ENCODE peak calls at places on chromosome 11, in five cellular contexts. K, J, Q, T and X are unnamed samples.
A peak's percentile ranks its signal among the peaks of the same experiment; 100 is the strongest.

GRCh38 chr11:121344824-121345223 is 52.3 kb downstream of the SC5D start:
- DNase-seq in K (no peak), J (no peak), Q (no peak), T (no peak), X (no peak)

GRCh38 chr11:66333220-66333877 is 2.9 kb downstream of the RIN1 start:
- DNase-seq in K (peak; percentile 30), J (no peak), Q (peak; percentile 52), T (no peak), X (no peak)

GRCh38 chr11:68256331-68256741 is 15.4 kb downstream of the C11orf24 start:
- DNase-seq in K (no peak), J (no peak), Q (no peak), T (peak; percentile 51), X (peak; percentile 46)

GRCh38 chr11:63639195-63639832 is 25.1 kb upstream of the PLAAT3 start:
- DNase-seq in K (no peak), J (peak; percentile 26), Q (no peak), T (no peak), X (no peak)

GRCh38 chr11:66789097-66789890 is 53.9 kb upstream of the RCE1 start:
- DNase-seq in K (no peak), J (no peak), Q (no peak), T (no peak), X (peak; percentile 82)

GRCh38 chr11:36565033-36565610 is 2.7 kb upstream of the RAG1 start:
- DNase-seq in K (no peak), J (no peak), Q (no peak), T (no peak), X (no peak)

GRCh38 chr11:132336781-132337535 is 966.5 kb downstream of the NTM start:
- DNase-seq in K (no peak), J (no peak), Q (no peak), T (no peak), X (no peak)

GRCh38 chr11:101010899-101011298 is 118.7 kb downstream of the PGR start:
- DNase-seq in K (no peak), J (no peak), Q (no peak), T (no peak), X (no peak)

GRCh38 chr11:35907648-35908431 is 36.0 kb upstream of the LDLRAD3 start:
- DNase-seq in K (no peak), J (peak; percentile 45), Q (peak; percentile 71), T (no peak), X (no peak)

GRCh38 chr11:110785398-110785797 is 73.2 kb upstream of the ARHGAP20 start:
- DNase-seq in K (no peak), J (no peak), Q (no peak), T (no peak), X (no peak)

GRCh38 chr11:2584812-2585565 is 114.8 kb downstream of the KCNQ1OT1 start:
- DNase-seq in K (peak; percentile 30), J (no peak), Q (peak; percentile 55), T (peak; percentile 11), X (peak; percentile 5)